ENCODE peak calls at places on chromosomes 3 and 15, in four cellular contexts. Q is NCI-H1417; T is CD4-positive, CD25-positive, alpha-beta regulatory T cell; F is stimulated activated CD8-positive, alpha-beta memory T cell treated with anti-CD3 and anti-CD28 coated beads, Interleukin-2, amount 100 ng/mL, for 48 hours. Y is an unnamed sample.

GRCh38 chr3:64267774-64268604 is 42.7 kb upstream of the PRICKLE2 start:
- DNase-seq in Q (peak; percentile 66), T (no peak), F (no peak), Y (no peak)

GRCh38 chr3:133393204-133393603 is 6.7 kb upstream of the BFSP2 start:
- DNase-seq in Q (no peak), T (no peak), F (no peak), Y (no peak)

GRCh38 chr15:61888074-61888780 is 172.0 kb downstream of the VPS13C start:
- DNase-seq in Q (no peak), T (no peak), F (no peak), Y (peak; percentile 29)

GRCh38 chr15:48318131-48318530 is 13.1 kb upstream of the DUT start:
- DNase-seq in Q (no peak), T (no peak), F (no peak), Y (no peak)

GRCh38 chr3:35638640-35639250 is 580 bp upstream of the ARPP21 start:
- DNase-seq in Q (no peak), T (no peak), F (no peak), Y (no peak)

GRCh38 chr15:67701669-67702068 is 123.6 kb upstream of the SKOR1 start:
- DNase-seq in Q (no peak), T (no peak), F (no peak), Y (no peak)

GRCh38 chr15:90864507-90864906 is 3.9 kb upstream of the FURIN start:
- DNase-seq in Q (no peak), T (no peak), F (no peak), Y (no peak)

GRCh38 chr3:138397983-138398382 is 36.4 kb upstream of the ESYT3 start:
- DNase-seq in Q (no peak), T (no peak), F (no peak), Y (no peak)

GRCh38 chr3:71659758-71660666 is 65.2 kb downstream of the EIF4E3 start:
- DNase-seq in Q (no peak), T (no peak), F (no peak), Y (no peak)

GRCh38 chr15:71203573-71204444 is 88.5 kb downstream of the THSD4 start:
- DNase-seq in Q (peak; percentile 46), T (no peak), F (no peak), Y (no peak)

GRCh38 chr15:89999676-90000174 is 1.4 kb upstream of the ZNF710 start:
- DNase-seq in Q (no peak), T (no peak), F (no peak), Y (peak; percentile 29)

GRCh38 chr3:113277886-113278598 is 66.7 kb downstream of the BOC start:
- DNase-seq in Q (no peak), T (no peak), F (no peak), Y (no peak)

GRCh38 chr15:91302588-91303439 is 202.8 kb downstream of the SV2B start:
- DNase-seq in Q (peak; percentile 68), T (peak; percentile 70), F (no peak), Y (peak; percentile 52)

GRCh38 chr15:95799286-95800187 is 531.0 kb upstream of the NR2F2 start:
- DNase-seq in Q (no peak), T (no peak), F (no peak), Y (peak; percentile 63)

GRCh38 chr15:75067123-75067854 is 43.9 kb downstream of the PPCDC start:
- DNase-seq in Q (no peak), T (peak; percentile 89), F (no peak), Y (no peak)

GRCh38 chr3:42067324-42067723 is 23.8 kb upstream of the TRAK1 start:
- DNase-seq in Q (no peak), T (no peak), F (no peak), Y (no peak)

Y was measured in foreskin melanocyte.